ENCODE peak calls at places on chromosomes 3 and 15, in five cellular contexts. V is endothelial cell, M is pancreas, C is PC-9, A is omental fat pad. B is an unnamed sample.

GRCh38 chr15:98823012-98823458 is 174.7 kb downstream of the IGF1R start:
- DNase-seq in V (no peak), M (no peak), C (no peak), A (no peak), B (no peak)

GRCh38 chr3:11077466-11077865 is 76.8 kb upstream of the HRH1 start:
- DNase-seq in V (no peak), M (no peak), C (no peak), A (no peak), B (no peak)

GRCh38 chr3:169008772-169009358 is 654.6 kb downstream of the MECOM start:
- DNase-seq in V (no peak), M (no peak), C (no peak), A (no peak), B (no peak)

GRCh38 chr15:66019826-66020398 is 150.6 kb downstream of the RAB11A start:
- DNase-seq in V (no peak), M (no peak), C (no peak), A (no peak), B (no peak)

GRCh38 chr3:117814975-117815374 is 1105.4 kb downstream of the TUSC7 start:
- DNase-seq in V (no peak), M (no peak), C (no peak), A (no peak), B (no peak)

GRCh38 chr15:67501177-67501835 is 19.6 kb upstream of the C15orf61 start:
- DNase-seq in V (no peak), M (no peak), C (no peak), A (no peak), B (no peak)

GRCh38 chr3:10627884-10628572 is 122.6 kb upstream of the ATP2B2 start:
- DNase-seq in V (no peak), M (no peak), C (no peak), A (no peak), B (no peak)

GRCh38 chr15:99430881-99431401 is 134.8 kb upstream of the MEF2A start:
- DNase-seq in V (no peak), M (no peak), C (no peak), A (peak), B (peak)

GRCh38 chr3:156668073-156668763 is 6.2 kb upstream of the TIPARP start:
- DNase-seq in V (no peak), M (no peak), C (no peak), A (no peak), B (no peak)

GRCh38 chr3:60136606-60137005 is 1086.8 kb upstream of the CFAP20DC start:
- DNase-seq in V (no peak), M (no peak), C (no peak), A (no peak), B (no peak)

GRCh38 chr3:42492508-42493080 is 9.8 kb upstream of the VIPR1 start:
- DNase-seq in V (no peak), M (no peak), C (no peak), A (no peak), B (no peak)

GRCh38 chr3:48926425-48927392 is 8.1 kb downstream of the ARIH2 start:
- DNase-seq in V (no peak), M (no peak), C (peak), A (no peak), B (no peak)

GRCh38 chr3:99934984-99935797 is 117.5 kb downstream of the CMSS1 start:
- DNase-seq in V (no peak), M (no peak), C (no peak), A (no peak), B (no peak)

GRCh38 chr3:64484289-64484992 is 203.4 kb downstream of the ADAMTS9 start:
- DNase-seq in V (peak), M (peak), C (peak), A (peak), B (no peak)

GRCh38 chr3:177579419-177579818 is 382.1 kb upstream of the TBL1XR1 start:
- DNase-seq in V (no peak), M (no peak), C (no peak), A (no peak), B (no peak)

GRCh38 chr3:49703443-49703927 is 14.1 kb downstream of the RNF123 start:
- DNase-seq in V (peak), M (peak), C (no peak), A (no peak), B (peak)

GRCh38 chr3:162740941-162741596 is 1244.5 kb downstream of the OTOL1 start:
- DNase-seq in V (no peak), M (no peak), C (no peak), A (no peak), B (no peak)

GRCh38 chr3:122911901-122912300 is 115.7 kb downstream of the SEMA5B start:
- DNase-seq in V (no peak), M (no peak), C (no peak), A (no peak), B (no peak)

GRCh38 chr3:108380128-108380795 is 83.9 kb downstream of the HHLA2 start:
- DNase-seq in V (no peak), M (no peak), C (no peak), A (no peak), B (no peak)

GRCh38 chr3:190307164-190307545 is 15.1 kb downstream of the CLDN1 start:
- DNase-seq in V (no peak), M (peak), C (peak), A (no peak), B (no peak)
- TF ChIP-seq CTCF in V (no peak), M (no peak), C (no peak), A (no peak), B (no peak)

DNA sequence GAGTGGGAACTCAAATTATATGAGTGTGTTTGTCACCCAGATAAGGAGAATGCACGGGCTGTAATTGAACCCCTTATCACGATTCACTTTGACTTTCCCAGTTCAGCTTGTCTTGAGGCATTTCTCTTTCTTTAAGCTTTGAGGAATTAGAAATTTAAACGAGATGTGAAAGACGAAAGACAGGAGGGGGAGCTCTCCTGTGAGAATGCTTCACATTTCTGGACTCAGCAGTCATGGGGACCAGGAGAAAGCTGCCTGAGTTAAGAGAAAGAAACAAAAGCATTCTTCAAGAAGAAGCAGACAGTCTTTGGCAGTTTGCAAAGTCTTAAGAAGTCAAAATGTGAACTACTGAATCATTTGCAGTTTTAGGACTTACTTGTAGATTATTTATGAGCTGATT is 205.6 kb downstream of the NECTIN3 start:
- DNase-seq in V (no peak), M (no peak), C (no peak), A (no peak), B (no peak)
- TF ChIP-seq CTCF in V (no peak), M (no peak), C (no peak), A (no peak), B (peak)

DNA sequence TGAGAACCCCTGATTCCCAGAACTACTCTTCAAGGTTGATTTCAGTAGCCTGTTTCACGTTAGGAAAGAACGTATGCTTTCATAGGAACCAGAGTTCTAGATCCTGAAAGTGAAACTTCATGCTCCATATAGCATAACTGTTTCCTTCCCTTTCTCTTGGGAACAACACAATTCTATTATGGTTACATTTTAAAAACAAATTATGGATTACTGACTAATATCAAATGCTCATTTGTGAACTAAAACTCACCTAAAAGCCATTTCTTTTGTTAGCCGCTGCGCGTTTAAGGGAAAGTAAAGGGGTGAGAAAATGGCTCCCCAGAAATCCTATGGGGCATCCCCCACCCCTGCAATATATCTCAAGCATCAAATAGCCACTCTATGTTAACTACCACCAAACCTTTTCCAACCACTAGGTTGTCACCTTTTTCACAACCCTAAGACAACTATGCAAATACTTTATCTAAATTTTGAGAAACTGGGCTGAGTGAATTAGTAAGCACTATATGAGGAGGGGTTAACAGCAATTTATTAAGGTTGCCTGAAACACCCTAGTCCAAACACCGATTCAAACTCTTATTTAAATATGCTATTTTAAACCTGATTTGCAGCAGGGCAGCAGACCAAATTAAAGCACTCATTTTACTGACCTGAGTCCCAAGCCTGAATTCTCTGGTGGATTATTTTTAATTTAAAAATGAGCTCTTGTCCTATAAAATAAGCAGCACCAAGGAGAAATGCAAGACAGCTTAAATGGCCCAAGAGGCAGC is 2.4 kb downstream of the SIAH2 start:
- DNase-seq in V (no peak), M (no peak), C (no peak), A (no peak), B (no peak)
- TF ChIP-seq CTCF in V (no peak), M (no peak), C (no peak), A (no peak), B (no peak)

DNA sequence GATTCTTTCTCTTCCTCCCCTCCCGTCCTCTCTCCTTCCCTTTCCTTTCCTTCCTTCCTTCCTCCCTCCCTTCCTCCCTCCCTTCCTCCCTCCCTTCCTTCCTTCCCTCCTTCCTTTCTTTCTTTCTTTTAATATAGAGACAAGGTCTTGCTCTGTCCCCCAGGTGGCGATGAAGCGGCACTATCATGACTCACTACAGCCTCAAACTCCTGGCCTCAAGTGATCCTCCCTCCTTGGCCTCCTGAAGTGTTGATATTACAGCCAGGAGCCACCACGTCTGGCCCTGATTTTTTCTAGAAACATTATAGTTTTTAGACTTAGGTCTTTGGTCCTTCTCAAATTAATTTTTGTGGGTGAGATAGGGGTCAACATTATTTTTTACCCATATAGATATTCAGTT is 15.5 kb downstream of the GRM2 start:
- DNase-seq in V (no peak), M (no peak), C (no peak), A (no peak), B (no peak)
- TF ChIP-seq CTCF in V (no peak), M (no peak), C (peak), A (no peak), B (no peak)

B was measured in left lung.